ENCODE peak calls at places on chromosomes 7 and 10, in eight cellular contexts. G is mammary epithelial cell; W is stimulated activated CD8-positive, alpha-beta memory T cell treated with anti-CD3 and anti-CD28 coated beads, Interleukin-7, amount 100 ng/mL, for 1 hour; R is OCI-LY7; D is right atrium auricular region; V is kidney glomerular epithelial cell; A is left lobe of liver; K is lower lobe of right lung. Y is an unnamed sample.
A peak's percentile ranks its signal among the peaks of the same experiment; 100 is the strongest.

GRCh38 chr10:124734311-124735166 is 9.6 kb downstream of the FAM53B start:
- DNase-seq in R (no peak), A (no peak), K (no peak), W (no peak), D (peak; percentile 58), V (no peak), G (no peak), Y (no peak)

GRCh38 chr7:95317966-95318365 is 6.4 kb downstream of the PON1 start:
- DNase-seq in V (no peak), D (no peak), R (no peak), G (no peak), K (no peak), W (no peak), A (no peak), Y (no peak)

GRCh38 chr7:74175270-74175803 is 1.2 kb downstream of the EIF4H start:
- DNase-seq in K (no peak), A (no peak), V (peak; percentile 27), D (no peak), R (no peak), G (no peak), W (no peak), Y (no peak)

GRCh38 chr7:43612128-43612527 is 29.2 kb downstream of the STK17A start:
- DNase-seq in R (no peak), K (no peak), G (no peak), W (no peak), V (no peak), A (no peak), D (no peak), Y (no peak)

GRCh38 chr7:123750389-123751230 is 1.8 kb upstream of the WASL start:
- DNase-seq in V (no peak), A (no peak), G (no peak), W (no peak), K (no peak), R (no peak), D (no peak), Y (no peak)

GRCh38 chr10:14327535-14327934 is 3.2 kb downstream of the FRMD4A start:
- DNase-seq in V (peak; percentile 49), R (no peak), K (no peak), D (no peak), G (no peak), W (no peak), A (no peak), Y (no peak)

GRCh38 chr7:139588632-139589031 is 65.1 kb downstream of the CLEC2L start:
- DNase-seq in D (peak; percentile 43), V (peak; percentile 79), A (peak; percentile 24), K (no peak), R (no peak), W (no peak), G (peak; percentile 21), Y (no peak)

GRCh38 chr10:69064762-69065328 is 23.1 kb upstream of the SRGN start:
- DNase-seq in W (no peak), A (no peak), R (no peak), K (no peak), V (no peak), G (no peak), D (no peak), Y (no peak)

GRCh38 chr10:91652364-91652763 is 19.5 kb upstream of the PPP1R3C start:
- DNase-seq in W (no peak), V (peak; percentile 99), A (no peak), D (no peak), R (no peak), G (peak; percentile 98), K (no peak), Y (peak; percentile 97)

GRCh38 chr7:815284-816216 is 16.7 kb upstream of the SUN1 start:
- DNase-seq in W (no peak), A (no peak), G (no peak), D (no peak), K (peak; percentile 41), V (no peak), R (peak; percentile 45), Y (peak; percentile 65)

GRCh38 chr7:48114589-48114988 is 25.5 kb downstream of the UPP1 start:
- DNase-seq in K (no peak), V (no peak), R (no peak), D (no peak), A (no peak), W (no peak), G (no peak), Y (no peak)

GRCh38 chr7:85890244-85890811 is 703.5 kb upstream of the SEMA3D start:
- DNase-seq in W (no peak), K (no peak), A (no peak), G (peak; percentile 4), V (peak; percentile 43), D (no peak), R (peak; percentile 66), Y (peak; percentile 43)

GRCh38 chr10:49758249-49758930 is 3.7 kb downstream of the OGDHL start:
- DNase-seq in R (no peak), W (no peak), K (no peak), D (no peak), G (no peak), A (no peak), V (no peak), Y (no peak)

GRCh38 chr7:29598607-29599006 is 35.0 kb downstream of the PRR15 start:
- DNase-seq in V (no peak), K (no peak), W (no peak), G (no peak), R (no peak), D (no peak), A (no peak), Y (no peak)

GRCh38 chr7:129615018-129615417 is 3.5 kb downstream of the NRF1 start:
- DNase-seq in D (no peak), G (peak; percentile 63), R (peak; percentile 56), V (no peak), K (no peak), A (no peak), W (no peak), Y (no peak)

GRCh38 chr10:49309691-49310371 is 10.9 kb downstream of the C10orf71 start:
- DNase-seq in K (no peak), W (peak; percentile 3), R (peak; percentile 44), D (no peak), A (no peak), G (no peak), V (no peak), Y (no peak)

GRCh38 chr7:137664846-137665245 is 181.9 kb downstream of the DGKI start:
- DNase-seq in K (no peak), A (no peak), V (peak; percentile 23), G (no peak), D (no peak), R (no peak), W (no peak), Y (no peak)

GRCh38 chr10:102198027-102198426 is 28.1 kb upstream of the ELOVL3 start:
- DNase-seq in R (no peak), V (no peak), W (no peak), D (no peak), A (no peak), K (no peak), G (no peak), Y (no peak)

GRCh38 chr10:1532636-1533035 is 204.7 kb downstream of the ADARB2 start:
- DNase-seq in V (no peak), K (no peak), D (no peak), G (no peak), W (no peak), A (no peak), R (no peak), Y (no peak)

GRCh38 chr7:44374007-44374763 is 48.8 kb upstream of the CAMK2B start:
- DNase-seq in D (no peak), W (no peak), V (no peak), G (no peak), A (no peak), K (no peak), R (no peak), Y (no peak)

GRCh38 chr7:49483142-49483541 is 290.3 kb upstream of the VWC2 start:
- DNase-seq in G (no peak), V (no peak), D (no peak), A (no peak), R (peak; percentile 15), W (no peak), K (no peak), Y (no peak)

GRCh38 chr10:68154211-68154497 is 44.9 kb downstream of the MYPN start:
- DNase-seq in R (peak; percentile 10), K (no peak), A (no peak), G (no peak), V (no peak), D (no peak), W (no peak), Y (peak; percentile 48)

GRCh38 chr10:13834581-13835286 is 248.0 kb downstream of the PRPF18 start:
- DNase-seq in W (no peak), A (no peak), D (peak; percentile 72), K (no peak), G (no peak), R (no peak), V (no peak), Y (peak; percentile 65)